ENCODE peak calls at places on chromosomes 16 and 17, in eight cellular contexts. Q is stimulated activated CD4-positive, alpha-beta T cell treated with anti-CD3 and anti-CD28 coated beads, Interleukin-1b, Interleukin-23, amount 100 ng/mL, for 48 hours; E is thoracic aorta; R is fibroblast of villous mesenchyme; S is AG08395; V is NCI-H2029; C is esophagus muscularis mucosa; B is activated CD4-positive, alpha-beta T cell treated with anti-CD3 and anti-CD28 coated beads, Interleukin-2, amount 50 U/mL, for 4 hours. M is an unnamed sample.
A peak's percentile ranks its signal among the peaks of the same experiment; 100 is the strongest.

GRCh38 chr16:75580-76501 is 2.2 kb upstream of the MPG start:
- DNase-seq in Q (no peak), E (no peak), R (peak; percentile 97), S (peak; percentile 89), V (peak; percentile 20), C (no peak), B (no peak), M (peak; percentile 87)

GRCh38 chr16:85015481-85016177 is 4.3 kb upstream of the ZDHHC7 start:
- DNase-seq in Q (no peak), E (no peak), R (peak; percentile 53), S (no peak), V (no peak), C (no peak), B (no peak), M (no peak)

GRCh38 chr17:38898812-38899348 is 26.5 kb upstream of the LASP1NB start:
- DNase-seq in Q (peak; percentile 91), E (no peak), R (no peak), S (no peak), V (no peak), C (no peak), B (peak; percentile 89), M (no peak)

GRCh38 chr16:591892-592517 is 2.1 kb downstream of the RAB40C start:
- DNase-seq in Q (no peak), E (no peak), R (no peak), S (no peak), V (no peak), C (no peak), B (no peak), M (no peak)

GRCh38 chr17:83057397-83057761 is 22.0 kb upstream of the METRNL start:
- DNase-seq in Q (no peak), E (no peak), R (no peak), S (no peak), V (no peak), C (no peak), B (no peak), M (peak; percentile 43)

GRCh38 chr16:46996391-46996790 is 22.9 kb upstream of the DNAJA2 start:
- DNase-seq in Q (no peak), E (no peak), R (peak; percentile 61), S (no peak), V (no peak), C (no peak), B (no peak), M (peak; percentile 76)

GRCh38 chr16:55759983-55760664 is 72.8 kb downstream of the CES1 start:
- DNase-seq in Q (no peak), E (no peak), R (no peak), S (no peak), V (no peak), C (no peak), B (no peak), M (peak; percentile 78)

GRCh38 chr17:16286947-16287562 is 66.2 kb downstream of the CENPV start:
- DNase-seq in Q (no peak), E (no peak), R (peak; percentile 36), S (no peak), V (no peak), C (no peak), B (no peak), M (peak; percentile 55)

GRCh38 chr17:77446959-77447634 is 306.3 kb downstream of the SEC14L1 start:
- DNase-seq in Q (no peak), E (no peak), R (no peak), S (no peak), V (no peak), C (no peak), B (no peak), M (no peak)

GRCh38 chr16:50326835-50327465 is 41.8 kb downstream of the BRD7 start:
- DNase-seq in Q (peak; percentile 56), E (no peak), R (peak; percentile 63), S (peak; percentile 36), V (no peak), C (no peak), B (peak; percentile 50), M (peak; percentile 56)

GRCh38 chr16:69270395-69270794 is 40.8 kb upstream of the VPS4A start:
- DNase-seq in Q (no peak), E (no peak), R (no peak), S (peak; percentile 5), V (no peak), C (no peak), B (no peak), M (no peak)

GRCh38 chr16:50598256-50598894 is 50.2 kb downstream of the NKD1 start:
- DNase-seq in Q (no peak), E (no peak), R (no peak), S (peak; percentile 13), V (no peak), C (no peak), B (no peak), M (no peak)

M was measured in H7.